ENCODE peak calls at places on chromosome 18, in seven cellular contexts. U is ovary, D is A549, R is SK-N-MC, A is adrenal gland, B is body of pancreas, T is hepatocyte. L is an unnamed sample.
A peak's percentile ranks its signal among the peaks of the same experiment; 100 is the strongest.

GRCh38 chr18:46639386-46639785 is 17.6 kb downstream of the LOXHD1 start:
- DNase-seq in U (no peak), D (no peak), R (no peak), A (no peak), B (no peak), T (no peak), L (no peak)

GRCh38 chr18:46497129-46497528 is 159.9 kb downstream of the LOXHD1 start:
- DNase-seq in U (no peak), D (no peak), R (no peak), A (peak; percentile 35), B (no peak), T (peak; percentile 71), L (no peak)

GRCh38 chr18:55384115-55384514 is 203.9 kb downstream of the TCF4 start:
- DNase-seq in U (no peak), D (no peak), R (no peak), A (no peak), B (no peak), T (no peak), L (no peak)

GRCh38 chr18:79851489-79851888 is 53.8 kb downstream of the KCNG2 start:
- DNase-seq in U (no peak), D (no peak), R (no peak), A (no peak), B (no peak), T (no peak), L (no peak)

GRCh38 chr18:77164762-77165485 is 32.3 kb upstream of the MBP start:
- DNase-seq in U (no peak), D (no peak), R (no peak), A (no peak), B (no peak), T (no peak), L (no peak)

GRCh38 chr18:35458677-35459441 is 38.9 kb downstream of the INO80C start:
- DNase-seq in U (peak; percentile 48), D (peak; percentile 79), R (no peak), A (peak; percentile 63), B (peak; percentile 53), T (peak; percentile 84), L (peak; percentile 55)

GRCh38 chr18:79199691-79200374 is 130.6 kb downstream of the ATP9B start:
- DNase-seq in U (no peak), D (no peak), R (no peak), A (no peak), B (no peak), T (no peak), L (no peak)

GRCh38 chr18:21979171-21979560 is 190.2 kb upstream of the GATA6 start:
- DNase-seq in U (no peak), D (no peak), R (no peak), A (no peak), B (no peak), T (peak; percentile 49), L (no peak)

GRCh38 chr18:2909431-2910140 is 62.8 kb downstream of the EMILIN2 start:
- DNase-seq in U (no peak), D (no peak), R (no peak), A (no peak), B (no peak), T (no peak), L (no peak)

GRCh38 chr18:47050468-47050867 is 15.0 kb upstream of the ELOA2 start:
- DNase-seq in U (no peak), D (peak; percentile 50), R (peak; percentile 26), A (peak; percentile 30), B (peak; percentile 42), T (peak; percentile 41), L (no peak)

GRCh38 chr18:67615876-67616275 is 99.4 kb upstream of the DSEL start:
- DNase-seq in U (no peak), D (no peak), R (no peak), A (no peak), B (no peak), T (no peak), L (no peak)

GRCh38 chr18:43405097-43405496 is 127.8 kb upstream of the SYT4 start:
- DNase-seq in U (no peak), D (no peak), R (no peak), A (no peak), B (no peak), T (peak; percentile 9), L (no peak)

GRCh38 chr18:28177828-28178635 is 1.1 kb upstream of the CDH2 start:
- DNase-seq in U (peak; percentile 50), D (peak; percentile 66), R (no peak), A (peak; percentile 83), B (no peak), T (peak; percentile 82), L (no peak)

GRCh38 chr18:55252053-55252675 is 292.9 kb upstream of the CCDC68 start:
- DNase-seq in U (no peak), D (no peak), R (no peak), A (no peak), B (no peak), T (no peak), L (no peak)

GRCh38 chr18:9968081-9968848 is 54.4 kb downstream of the VAPA start:
- DNase-seq in U (no peak), D (no peak), R (no peak), A (no peak), B (no peak), T (no peak), L (no peak)

GRCh38 chr18:56298935-56299334 is 339.5 kb downstream of the TXNL1 start:
- DNase-seq in U (no peak), D (peak; percentile 80), R (no peak), A (no peak), B (peak; percentile 21), T (peak; percentile 16), L (no peak)

GRCh38 chr18:79545714-79546113 is 133.9 kb upstream of the CTDP1 start:
- DNase-seq in U (no peak), D (no peak), R (no peak), A (no peak), B (no peak), T (no peak), L (no peak)

GRCh38 chr18:68991281-68991680 is 193.4 kb downstream of the CCDC102B start:
- DNase-seq in U (no peak), D (no peak), R (peak; percentile 80), A (no peak), B (no peak), T (no peak), L (no peak)

GRCh38 chr18:2905802-2906521 is 59.2 kb downstream of the EMILIN2 start:
- DNase-seq in U (peak; percentile 79), D (peak; percentile 57), R (no peak), A (peak; percentile 57), B (peak; percentile 45), T (peak; percentile 71), L (peak; percentile 72)

GRCh38 chr18:22828171-22828570 is 105.0 kb upstream of the RBBP8 start:
- DNase-seq in U (no peak), D (no peak), R (no peak), A (no peak), B (no peak), T (no peak), L (no peak)

GRCh38 chr18:21300035-21300434 is 58.0 kb downstream of the GREB1L start:
- DNase-seq in U (no peak), D (no peak), R (no peak), A (no peak), B (no peak), T (no peak), L (no peak)

GRCh38 chr18:24725644-24726043 is 265.2 kb downstream of the HRH4 start:
- DNase-seq in U (no peak), D (no peak), R (no peak), A (no peak), B (no peak), T (no peak), L (no peak)

GRCh38 chr18:24727685-24728084 is 267.2 kb downstream of the HRH4 start:
- DNase-seq in U (no peak), D (no peak), R (no peak), A (no peak), B (no peak), T (no peak), L (peak; percentile 25)

GRCh38 chr18:24731158-24731557 is 270.7 kb downstream of the HRH4 start:
- DNase-seq in U (no peak), D (no peak), R (no peak), A (no peak), B (no peak), T (no peak), L (no peak)

GRCh38 chr18:24731981-24732380 is 271.5 kb downstream of the HRH4 start:
- DNase-seq in U (no peak), D (no peak), R (no peak), A (no peak), B (no peak), T (no peak), L (peak; percentile 7)

GRCh38 chr18:24726727-24727539 is 266.5 kb downstream of the HRH4 start:
- DNase-seq in U (peak; percentile 77), D (peak; percentile 70), R (peak; percentile 56), A (peak; percentile 61), B (peak; percentile 60), T (peak; percentile 87), L (peak; percentile 49)
- H3K4me3 ChIP-seq in U (no peak overlapping the region), D (no peak overlapping the region), R (peak overlapping the region; percentile 42), A (no peak overlapping the region), B (no peak overlapping the region), T (no peak overlapping the region), L (no peak overlapping the region)

GRCh38 chr18:50161806-50162205 is 33.1 kb downstream of the MYO5B start:
- DNase-seq in U (no peak), D (no peak), R (no peak), A (no peak), B (no peak), T (peak; percentile 26), L (no peak)
- H3K27ac ChIP-seq in U (no peak overlapping the region), D (no peak overlapping the region), R (no peak overlapping the region), A (no peak overlapping the region), B (no peak overlapping the region), T (peak overlapping the region; percentile 67), L (no peak overlapping the region)

DNA sequence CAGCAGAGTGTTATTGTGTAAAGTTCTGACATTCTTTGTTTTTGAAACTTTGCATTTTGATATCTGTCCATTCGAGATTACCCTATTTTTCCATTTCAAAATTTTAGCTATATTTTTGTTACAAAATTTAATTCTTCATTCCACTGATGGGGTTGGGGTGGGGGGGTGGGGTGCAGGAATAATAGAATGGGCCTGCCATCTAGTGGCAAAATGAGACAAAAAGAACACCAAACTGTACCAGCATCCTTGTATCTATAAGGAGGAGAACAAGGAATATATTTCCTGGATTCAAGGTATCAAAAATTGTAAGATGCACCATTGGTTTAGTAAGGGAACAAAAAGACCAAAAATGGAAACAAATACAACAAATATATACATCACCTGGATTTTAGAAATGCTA is 27.9 kb upstream of the TTR start:
- DNase-seq in U (no peak), D (no peak), R (no peak), A (no peak), B (no peak), T (no peak), L (no peak)
- H3K4me3 ChIP-seq in U (no peak overlapping the region), D (no peak overlapping the region), R (no peak overlapping the region), A (no peak overlapping the region), B (no peak overlapping the region), T (no peak overlapping the region), L (no peak overlapping the region)

GRCh38 chr18:8798996-8799395 is 93.6 kb downstream of the MTCL1 start:
- DNase-seq in U (no peak), D (peak; percentile 50), R (no peak), A (no peak), B (no peak), T (no peak), L (no peak)

GRCh38 chr18:8800876-8801262 is 95.5 kb downstream of the MTCL1 start:
- DNase-seq in U (no peak), D (peak; percentile 42), R (no peak), A (no peak), B (no peak), T (no peak), L (no peak)

GRCh38 chr18:8800041-8800441 is 94.7 kb downstream of the MTCL1 start:
- DNase-seq in U (no peak), D (no peak), R (no peak), A (no peak), B (peak; percentile 82), T (no peak), L (no peak)

GRCh38 chr18:8800445-8800844 is 95.1 kb downstream of the MTCL1 start:
- DNase-seq in U (no peak), D (peak; percentile 93), R (no peak), A (no peak), B (no peak), T (peak; percentile 66), L (no peak)

GRCh38 chr18:8799593-8799992 is 94.2 kb downstream of the MTCL1 start:
- DNase-seq in U (no peak), D (no peak), R (no peak), A (no peak), B (no peak), T (no peak), L (no peak)
- H3K27ac ChIP-seq in U (no peak overlapping the region), D (peak overlapping the region; percentile 99), R (no peak overlapping the region), A (no peak overlapping the region), B (peak overlapping the region; percentile 72), T (peak overlapping the region; percentile 86), L (no peak overlapping the region)